ENCODE peak calls at places on chromosomes 11 and 22, in six cellular contexts. M is AG10803; G is activated CD4-positive, alpha-beta T cell treated with anti-CD3 and anti-CD28 coated beads for 36 hours; T is effector CD4-positive, alpha-beta T cell; J is HTR-8/SVneo; E is breast epithelium. U is an unnamed sample.

GRCh38 chr11:2781413-2782274 is 81.8 kb upstream of the KCNQ1OT1 start:
- DNase-seq in M (no peak), G (peak; percentile 2), T (peak; percentile 0), J (no peak), E (peak; percentile 11), U (no peak)

GRCh38 chr11:106695506-106695905 is 322.8 kb downstream of the GUCY1A2 start:
- DNase-seq in M (peak; percentile 33), G (no peak), T (no peak), J (no peak), E (no peak), U (no peak)

GRCh38 chr22:22604326-22605073 is 39.9 kb upstream of the GGTLC2 start:
- DNase-seq in M (no peak), G (no peak), T (no peak), J (no peak), E (no peak), U (peak; percentile 10)

GRCh38 chr11:1150769-1151365 is 6.9 kb upstream of the MUC5AC start:
- DNase-seq in M (peak; percentile 18), G (no peak), T (no peak), J (peak; percentile 37), E (no peak), U (no peak)

GRCh38 chr11:5550440-5551095 is 2.2 kb upstream of the OR52H1 start:
- DNase-seq in M (peak; percentile 65), G (no peak), T (no peak), J (peak; percentile 14), E (no peak), U (no peak)

GRCh38 chr11:76724162-76724768 is 53.7 kb upstream of the LRRC32 start:
- DNase-seq in M (no peak), G (peak; percentile 22), T (no peak), J (no peak), E (no peak), U (no peak)

GRCh38 chr11:65975771-65976170 is 14.2 kb downstream of the SART1 start:
- DNase-seq in M (no peak), G (no peak), T (no peak), J (no peak), E (no peak), U (no peak)

GRCh38 chr11:130403301-130403804 is 25.1 kb downstream of the ADAMTS8 start:
- DNase-seq in M (peak; percentile 90), G (no peak), T (no peak), J (peak; percentile 30), E (peak; percentile 79), U (no peak)

GRCh38 chr11:118908931-118909618 is 16.7 kb downstream of the BCL9L start:
- DNase-seq in M (peak; percentile 96), G (peak; percentile 34), T (no peak), J (peak; percentile 79), E (peak; percentile 70), U (no peak)

GRCh38 chr11:133227674-133228111 is 304.6 kb downstream of the OPCML start:
- DNase-seq in M (no peak), G (no peak), T (no peak), J (no peak), E (no peak), U (no peak)

GRCh38 chr11:77175869-77176539 is 48.0 kb downstream of the MYO7A start:
- DNase-seq in M (no peak), G (no peak), T (no peak), J (no peak), E (no peak), U (peak; percentile 26)

GRCh38 chr11:112877561-112877960 is 83.7 kb upstream of the NCAM1 start:
- DNase-seq in M (no peak), G (no peak), T (no peak), J (no peak), E (no peak), U (no peak)

GRCh38 chr11:47213985-47214564 is 699 bp upstream of the DDB2 start:
- DNase-seq in M (peak; percentile 91), G (peak; percentile 94), T (peak; percentile 78), J (peak; percentile 73), E (peak; percentile 92), U (peak; percentile 93)

GRCh38 chr11:63838682-63839507 is at the start of gene MARK2:
- DNase-seq in M (peak; percentile 96), G (peak; percentile 100), T (peak; percentile 100), J (peak; percentile 92), E (peak; percentile 97), U (peak; percentile 98)

GRCh38 chr22:45578524-45579147 is 76.0 kb downstream of the FBLN1 start:
- DNase-seq in M (no peak), G (no peak), T (no peak), J (no peak), E (no peak), U (no peak)

GRCh38 chr11:85685131-85685819 is 720 bp downstream of the CCDC89 start:
- DNase-seq in M (peak; percentile 46), G (no peak), T (no peak), J (no peak), E (no peak), U (no peak)

GRCh38 chr11:72786305-72787261 is 7.3 kb downstream of the STARD10 start:
- DNase-seq in M (no peak), G (no peak), T (no peak), J (no peak), E (peak; percentile 40), U (no peak)

GRCh38 chr11:57764972-57765371 is 3.4 kb downstream of the CTNND1 start:
- DNase-seq in M (no peak), G (no peak), T (no peak), J (no peak), E (no peak), U (no peak)

GRCh38 chr11:70715636-70716035 is 317.3 kb downstream of the CTTN start:
- DNase-seq in M (no peak), G (no peak), T (no peak), J (no peak), E (no peak), U (no peak)

GRCh38 chr11:75562048-75562835 is at the start of gene SERPINH1:
- DNase-seq in M (peak; percentile 90), G (peak; percentile 88), T (peak; percentile 38), J (peak; percentile 95), E (peak; percentile 88), U (peak; percentile 52)

GRCh38 chr11:129881570-129882170 is 13.7 kb downstream of the NFRKB start:
- DNase-seq in M (peak; percentile 17), G (peak; percentile 70), T (no peak), J (peak; percentile 29), E (no peak), U (peak; percentile 59)

GRCh38 chr11:57932105-57932504 is 91.6 kb upstream of the OR9Q1 start:
- DNase-seq in M (no peak), G (no peak), T (no peak), J (no peak), E (no peak), U (no peak)

GRCh38 chr22:40414306-40414705 is 43.9 kb downstream of the SGSM3 start:
- DNase-seq in M (peak; percentile 52), G (no peak), T (no peak), J (no peak), E (no peak), U (no peak)

GRCh38 chr22:36546092-36546804 is 17.3 kb upstream of the EIF3D start:
- DNase-seq in M (peak; percentile 42), G (peak; percentile 72), T (no peak), J (peak; percentile 53), E (no peak), U (peak; percentile 57)

GRCh38 chr11:79342686-79343085 is 98.1 kb downstream of the TENM4 start:
- DNase-seq in M (no peak), G (no peak), T (no peak), J (no peak), E (no peak), U (no peak)

GRCh38 chr22:42747701-42748513 is 27.2 kb upstream of the A4GALT start:
- DNase-seq in M (peak; percentile 76), G (no peak), T (no peak), J (no peak), E (no peak), U (no peak)

U was measured in germinal center.